ENCODE peak calls at places on chromosomes 4 and X, in eight cellular contexts. One of them, this sample, is unnamed.

GRCh38 chr4:48367016-48367415 is 25.7 kb downstream of the SLAIN2 start:
- DNase-seq in IMR-90: no peak
- DNase-seq in A549: no peak
- DNase-seq in upper lobe of right lung: no peak
- DNase-seq in suprapubic skin: no peak
- DNase-seq in psoas muscle: no peak
- DNase-seq in heart right ventricle: no peak
- DNase-seq in spleen: no peak
- DNase-seq in this sample: no peak

GRCh38 chr4:176549161-176549865 is 229.5 kb downstream of the SPCS3 start:
- DNase-seq in IMR-90: peak; percentile 84
- DNase-seq in A549: no peak
- DNase-seq in upper lobe of right lung: no peak
- DNase-seq in suprapubic skin: no peak
- DNase-seq in psoas muscle: no peak
- DNase-seq in heart right ventricle: no peak
- DNase-seq in spleen: no peak
- DNase-seq in this sample: no peak

GRCh38 chrX:102959471-102959870 is 22.4 kb downstream of the RAB40AL start:
- DNase-seq in IMR-90: peak; percentile 65
- DNase-seq in A549: no peak
- DNase-seq in upper lobe of right lung: no peak
- DNase-seq in suprapubic skin: no peak
- DNase-seq in psoas muscle: no peak
- DNase-seq in heart right ventricle: no peak
- DNase-seq in spleen: no peak
- DNase-seq in this sample: no peak

GRCh38 chr4:70601422-70602039 is 9.5 kb downstream of the AMBN start:
- DNase-seq in IMR-90: peak; percentile 74
- DNase-seq in A549: peak; percentile 82
- DNase-seq in upper lobe of right lung: peak; percentile 64
- DNase-seq in suprapubic skin: no peak
- DNase-seq in psoas muscle: peak; percentile 19
- DNase-seq in heart right ventricle: peak; percentile 10
- DNase-seq in spleen: peak; percentile 82
- DNase-seq in this sample: no peak

GRCh38 chr4:100811046-100811445 is 293.2 kb upstream of the EMCN start:
- DNase-seq in IMR-90: no peak
- DNase-seq in A549: no peak
- DNase-seq in upper lobe of right lung: no peak
- DNase-seq in suprapubic skin: no peak
- DNase-seq in psoas muscle: no peak
- DNase-seq in heart right ventricle: no peak
- DNase-seq in spleen: no peak
- DNase-seq in this sample: no peak

GRCh38 chr4:156723951-156724668 is 247.5 kb downstream of the PDGFC start:
- DNase-seq in IMR-90: no peak
- DNase-seq in A549: no peak
- DNase-seq in upper lobe of right lung: no peak
- DNase-seq in suprapubic skin: no peak
- DNase-seq in psoas muscle: no peak
- DNase-seq in heart right ventricle: no peak
- DNase-seq in spleen: peak; percentile 69
- DNase-seq in this sample: no peak

GRCh38 chr4:39947415-39947814 is 30.3 kb downstream of the PDS5A start:
- DNase-seq in IMR-90: no peak
- DNase-seq in A549: no peak
- DNase-seq in upper lobe of right lung: no peak
- DNase-seq in suprapubic skin: no peak
- DNase-seq in psoas muscle: no peak
- DNase-seq in heart right ventricle: no peak
- DNase-seq in spleen: no peak
- DNase-seq in this sample: no peak

GRCh38 chr4:6177587-6178197 is 22.7 kb downstream of the JAKMIP1 start:
- DNase-seq in IMR-90: no peak
- DNase-seq in A549: peak; percentile 29
- DNase-seq in upper lobe of right lung: no peak
- DNase-seq in suprapubic skin: no peak
- DNase-seq in psoas muscle: no peak
- DNase-seq in heart right ventricle: no peak
- DNase-seq in spleen: no peak
- DNase-seq in this sample: no peak

GRCh38 chr4:83618991-83619390 is 83.1 kb downstream of the GPAT3 start:
- DNase-seq in IMR-90: peak; percentile 44
- DNase-seq in A549: no peak
- DNase-seq in upper lobe of right lung: no peak
- DNase-seq in suprapubic skin: no peak
- DNase-seq in psoas muscle: no peak
- DNase-seq in heart right ventricle: peak; percentile 20
- DNase-seq in spleen: no peak
- DNase-seq in this sample: peak; percentile 29

GRCh38 chr4:140427919-140428471 is 547 bp upstream of the CLGN start:
- DNase-seq in IMR-90: peak; percentile 23
- DNase-seq in A549: peak; percentile 42
- DNase-seq in upper lobe of right lung: no peak
- DNase-seq in suprapubic skin: no peak
- DNase-seq in psoas muscle: no peak
- DNase-seq in heart right ventricle: no peak
- DNase-seq in spleen: no peak
- DNase-seq in this sample: no peak

GRCh38 chr4:90137545-90137944 is 10.4 kb downstream of the CCSER1 start:
- DNase-seq in IMR-90: peak; percentile 7
- DNase-seq in A549: no peak
- DNase-seq in upper lobe of right lung: no peak
- DNase-seq in suprapubic skin: no peak
- DNase-seq in psoas muscle: no peak
- DNase-seq in heart right ventricle: no peak
- DNase-seq in spleen: no peak
- DNase-seq in this sample: no peak

GRCh38 chr4:149145803-149146202 is 669.8 kb downstream of the IQCM start:
- DNase-seq in IMR-90: peak; percentile 95
- DNase-seq in A549: no peak
- DNase-seq in upper lobe of right lung: no peak
- DNase-seq in suprapubic skin: no peak
- DNase-seq in psoas muscle: no peak
- DNase-seq in heart right ventricle: no peak
- DNase-seq in spleen: no peak
- DNase-seq in this sample: no peak

GRCh38 chr4:189940178-189941004 is at the start of gene FRG1:
- DNase-seq in IMR-90: peak; percentile 93
- DNase-seq in A549: peak; percentile 93
- DNase-seq in upper lobe of right lung: peak; percentile 98
- DNase-seq in suprapubic skin: peak; percentile 97
- DNase-seq in psoas muscle: peak; percentile 97
- DNase-seq in heart right ventricle: peak; percentile 97
- DNase-seq in spleen: peak; percentile 99
- DNase-seq in this sample: peak; percentile 92

GRCh38 chr4:8427262-8427661 is 13.3 kb downstream of the ACOX3 start:
- DNase-seq in IMR-90: no peak
- DNase-seq in A549: no peak
- DNase-seq in upper lobe of right lung: no peak
- DNase-seq in suprapubic skin: no peak
- DNase-seq in psoas muscle: no peak
- DNase-seq in heart right ventricle: no peak
- DNase-seq in spleen: no peak
- DNase-seq in this sample: no peak

GRCh38 chr4:159075531-159075932 is 27.3 kb upstream of the RAPGEF2 start:
- DNase-seq in IMR-90: no peak
- DNase-seq in A549: no peak
- DNase-seq in upper lobe of right lung: no peak
- DNase-seq in suprapubic skin: no peak
- DNase-seq in psoas muscle: no peak
- DNase-seq in heart right ventricle: no peak
- DNase-seq in spleen: no peak
- DNase-seq in this sample: no peak

GRCh38 chr4:78432896-78433295 is 118.7 kb upstream of the ANXA3 start:
- DNase-seq in IMR-90: peak; percentile 1
- DNase-seq in A549: peak; percentile 7
- DNase-seq in upper lobe of right lung: no peak
- DNase-seq in suprapubic skin: no peak
- DNase-seq in psoas muscle: no peak
- DNase-seq in heart right ventricle: no peak
- DNase-seq in spleen: no peak
- DNase-seq in this sample: no peak

GRCh38 chr4:74768857-74769525 is 25.3 kb downstream of the BTC start:
- DNase-seq in IMR-90: peak; percentile 9
- DNase-seq in A549: peak; percentile 52
- DNase-seq in upper lobe of right lung: no peak
- DNase-seq in suprapubic skin: no peak
- DNase-seq in psoas muscle: no peak
- DNase-seq in heart right ventricle: no peak
- DNase-seq in spleen: no peak
- DNase-seq in this sample: no peak

GRCh38 chr4:61162116-61162515 is 38.0 kb upstream of the ADGRL3 start:
- DNase-seq in IMR-90: no peak
- DNase-seq in A549: no peak
- DNase-seq in upper lobe of right lung: no peak
- DNase-seq in suprapubic skin: no peak
- DNase-seq in psoas muscle: no peak
- DNase-seq in heart right ventricle: no peak
- DNase-seq in spleen: no peak
- DNase-seq in this sample: no peak

GRCh38 chrX:48531359-48531954 is 8.1 kb upstream of the TBC1D25 start:
- DNase-seq in IMR-90: peak; percentile 69
- DNase-seq in A549: peak; percentile 70
- DNase-seq in upper lobe of right lung: no peak
- DNase-seq in suprapubic skin: no peak
- DNase-seq in psoas muscle: no peak
- DNase-seq in heart right ventricle: no peak
- DNase-seq in spleen: no peak
- DNase-seq in this sample: no peak

GRCh38 chrX:19924285-19924684 is 36.9 kb upstream of the SH3KBP1 start:
- DNase-seq in IMR-90: no peak
- DNase-seq in A549: no peak
- DNase-seq in upper lobe of right lung: no peak
- DNase-seq in suprapubic skin: no peak
- DNase-seq in psoas muscle: no peak
- DNase-seq in heart right ventricle: no peak
- DNase-seq in spleen: no peak
- DNase-seq in this sample: no peak

DNA sequence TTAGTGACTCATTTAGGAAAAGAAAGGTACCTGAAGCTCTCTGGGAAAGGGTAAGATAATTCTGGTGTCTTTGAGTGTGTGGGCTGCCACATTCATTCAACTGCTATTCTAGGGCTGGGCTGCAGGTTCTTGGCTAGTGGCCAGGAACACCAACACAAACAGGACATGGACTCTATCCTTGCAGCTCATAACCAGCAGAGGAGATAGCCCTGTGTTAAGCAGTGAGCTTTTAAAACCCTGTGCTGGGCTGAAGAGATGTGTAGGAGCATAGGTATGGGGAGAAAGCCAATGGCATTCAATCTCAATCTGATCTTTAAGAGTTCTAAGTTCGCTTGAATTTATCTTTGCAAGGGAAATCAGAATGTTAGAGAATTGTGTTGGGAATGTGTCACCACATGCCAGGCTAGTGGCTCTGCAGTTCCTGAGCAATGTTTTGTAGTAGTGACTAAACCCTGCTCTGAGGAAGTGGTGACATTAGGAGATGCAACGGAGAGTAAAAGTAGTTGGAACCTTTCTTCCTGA is 39.2 kb downstream of the SGMS2 start:
- DNase-seq in IMR-90: peak; percentile 51
- DNase-seq in A549: peak; percentile 19
- DNase-seq in upper lobe of right lung: no peak
- DNase-seq in suprapubic skin: no peak
- DNase-seq in psoas muscle: peak; percentile 16
- DNase-seq in heart right ventricle: peak; percentile 67
- DNase-seq in spleen: no peak
- DNase-seq in this sample: no peak
- H3K27ac ChIP-seq in IMR-90: no peak overlapping the region
- H3K27ac ChIP-seq in A549: peak overlapping the region; percentile 22
- H3K27ac ChIP-seq in upper lobe of right lung: no peak overlapping the region
- H3K27ac ChIP-seq in suprapubic skin: no peak overlapping the region
- H3K27ac ChIP-seq in psoas muscle: no peak overlapping the region
- H3K27ac ChIP-seq in heart right ventricle: peak overlapping the region; percentile 58
- H3K27ac ChIP-seq in spleen: no peak overlapping the region
- H3K27ac ChIP-seq in this sample: no peak overlapping the region

DNA sequence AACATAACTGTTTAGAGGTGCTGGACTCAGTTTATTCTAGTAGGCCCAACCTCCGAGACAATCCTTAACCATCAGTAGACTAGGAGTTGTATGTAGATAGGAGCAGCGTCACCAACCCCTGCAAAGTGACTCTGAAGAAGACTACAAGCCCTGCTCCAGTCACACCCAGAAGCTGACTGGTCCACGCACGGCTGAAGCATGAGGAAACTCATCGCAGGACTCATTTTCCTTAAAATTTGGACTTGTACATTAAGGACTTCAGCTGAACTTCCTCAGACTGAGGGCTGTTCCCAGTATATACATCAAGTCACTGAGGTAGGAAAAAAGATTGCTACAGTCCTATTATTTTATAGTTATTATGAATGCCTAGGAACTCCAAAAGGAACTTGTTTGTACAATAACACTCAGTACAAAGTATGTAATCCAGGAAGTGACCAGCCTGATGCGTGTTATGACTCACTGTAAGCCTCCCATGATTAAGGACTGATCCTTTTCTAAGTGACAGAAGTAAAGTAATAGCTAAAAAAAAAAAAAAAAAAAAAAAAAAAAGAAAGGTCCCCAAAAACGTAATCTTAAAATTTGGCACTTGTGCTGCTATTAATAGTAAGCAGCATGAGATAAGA is 41.6 kb upstream of the UGT2B7 start:
- DNase-seq in IMR-90: peak; percentile 87
- DNase-seq in A549: peak; percentile 63
- DNase-seq in upper lobe of right lung: no peak
- DNase-seq in suprapubic skin: no peak
- DNase-seq in psoas muscle: no peak
- DNase-seq in heart right ventricle: no peak
- DNase-seq in spleen: no peak
- DNase-seq in this sample: no peak
- H3K27ac ChIP-seq in IMR-90: peak overlapping the region; percentile 81
- H3K27ac ChIP-seq in A549: peak overlapping the region; percentile 71
- H3K27ac ChIP-seq in upper lobe of right lung: peak overlapping the region; percentile 47
- H3K27ac ChIP-seq in suprapubic skin: no peak overlapping the region
- H3K27ac ChIP-seq in psoas muscle: no peak overlapping the region
- H3K27ac ChIP-seq in heart right ventricle: no peak overlapping the region
- H3K27ac ChIP-seq in spleen: no peak overlapping the region
- H3K27ac ChIP-seq in this sample: peak overlapping the region; percentile 71

GRCh38 chr4:111650146-111650545 is 495.1 kb upstream of the FAM241A start:
- DNase-seq in IMR-90: no peak
- DNase-seq in A549: no peak
- DNase-seq in upper lobe of right lung: no peak
- DNase-seq in suprapubic skin: no peak
- DNase-seq in psoas muscle: no peak
- DNase-seq in heart right ventricle: no peak
- DNase-seq in spleen: no peak
- DNase-seq in this sample: no peak
- H3K27ac ChIP-seq in IMR-90: no peak overlapping the region
- H3K27ac ChIP-seq in A549: no peak overlapping the region
- H3K27ac ChIP-seq in upper lobe of right lung: no peak overlapping the region
- H3K27ac ChIP-seq in suprapubic skin: no peak overlapping the region
- H3K27ac ChIP-seq in psoas muscle: no peak overlapping the region
- H3K27ac ChIP-seq in heart right ventricle: no peak overlapping the region
- H3K27ac ChIP-seq in spleen: no peak overlapping the region
- H3K27ac ChIP-seq in this sample: no peak overlapping the region

DNA sequence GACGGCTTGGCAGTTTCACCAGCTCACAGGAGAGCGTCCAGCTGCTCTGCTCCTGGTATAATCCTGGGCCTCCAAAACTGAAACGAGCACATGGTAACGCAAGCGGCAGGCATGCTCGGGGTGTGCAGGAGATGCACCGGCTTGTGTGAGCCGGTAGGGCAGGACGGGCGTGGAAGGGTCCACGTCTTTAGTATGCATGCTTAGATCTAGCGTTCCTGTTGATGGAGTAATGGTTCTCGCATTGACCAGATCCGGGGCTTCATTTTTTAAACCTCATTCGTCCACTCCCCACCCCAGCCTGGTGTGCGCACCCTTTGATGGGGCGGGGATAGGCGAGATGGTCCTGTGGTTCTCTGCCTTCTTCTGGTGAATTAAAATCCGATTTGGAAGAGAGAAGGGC is 39.7 kb downstream of the FAM149A start:
- DNase-seq in IMR-90: peak; percentile 21
- DNase-seq in A549: peak; percentile 41
- DNase-seq in upper lobe of right lung: no peak
- DNase-seq in suprapubic skin: no peak
- DNase-seq in psoas muscle: peak; percentile 24
- DNase-seq in heart right ventricle: no peak
- DNase-seq in spleen: no peak
- DNase-seq in this sample: no peak
- H3K27ac ChIP-seq in IMR-90: no peak overlapping the region
- H3K27ac ChIP-seq in A549: peak overlapping the region; percentile 67
- H3K27ac ChIP-seq in upper lobe of right lung: peak overlapping the region; percentile 72
- H3K27ac ChIP-seq in suprapubic skin: peak overlapping the region; percentile 73
- H3K27ac ChIP-seq in psoas muscle: peak overlapping the region; percentile 56
- H3K27ac ChIP-seq in heart right ventricle: peak overlapping the region; percentile 69
- H3K27ac ChIP-seq in spleen: peak overlapping the region; percentile 73
- H3K27ac ChIP-seq in this sample: peak overlapping the region; percentile 44